ENCODE peak calls at places on chromosomes 4 and X, in eight cellular contexts. V is activated B cell treated with CpG ODN at 0.5 μM for 24 hours, S is right atrium auricular region, N is kidney, F is lower leg skin, Q is thyroid gland, Y is body of pancreas, U is neural progenitor cell. A is an unnamed sample.
A peak's percentile ranks its signal among the peaks of the same experiment; 100 is the strongest.

GRCh38 chrX:49725923-49726904 is 30.4 kb upstream of the PAGE1 start:
- DNase-seq in F (no peak), S (no peak), Q (no peak), U (no peak), Y (no peak), V (no peak), N (no peak), A (no peak)

GRCh38 chrX:54808109-54808604 is 612 bp downstream of the MAGED2 start:
- DNase-seq in Q (peak; percentile 70), U (peak; percentile 88), F (peak; percentile 53), N (peak; percentile 90), S (no peak), V (no peak), Y (peak; percentile 65), A (peak; percentile 34)

GRCh38 chr4:29908276-29908675 is 811.9 kb upstream of the PCDH7 start:
- DNase-seq in F (no peak), Y (no peak), Q (no peak), U (no peak), S (no peak), V (no peak), N (no peak), A (no peak)

GRCh38 chr4:81666491-81666890 is 194.8 kb upstream of the RASGEF1B start:
- DNase-seq in F (no peak), U (no peak), S (no peak), Y (no peak), V (no peak), N (no peak), Q (no peak), A (no peak)

GRCh38 chr4:128686810-128687209 is 122.7 kb upstream of the JADE1 start:
- DNase-seq in N (no peak), Y (no peak), S (no peak), U (no peak), Q (no peak), V (no peak), F (no peak), A (no peak)

GRCh38 chrX:72255445-72255844 is 16.6 kb upstream of the ERCC6L start:
- DNase-seq in Y (peak; percentile 57), Q (peak; percentile 78), F (no peak), U (peak; percentile 46), N (no peak), S (no peak), V (no peak), A (no peak)

GRCh38 chr4:175034986-175035705 is 117.0 kb downstream of the ADAM29 start:
- DNase-seq in N (no peak), Y (no peak), V (no peak), U (no peak), S (no peak), F (no peak), Q (no peak), A (no peak)

GRCh38 chr4:152634110-152634760 is 45.6 kb downstream of the TMEM154 start:
- DNase-seq in N (no peak), Q (no peak), U (no peak), Y (no peak), V (no peak), F (no peak), S (no peak), A (no peak)

GRCh38 chrX:45134775-45135174 is 65.9 kb downstream of the DIPK2B start:
- DNase-seq in V (no peak), F (no peak), N (no peak), Q (no peak), Y (no peak), S (no peak), U (no peak), A (no peak)

GRCh38 chr4:86720508-86721068 is 126.5 kb downstream of the PTPN13 start:
- DNase-seq in S (no peak), N (no peak), U (no peak), Q (no peak), V (no peak), Y (no peak), F (no peak), A (no peak)

GRCh38 chr4:141004844-141005243 is 128.4 kb downstream of the RNF150 start:
- DNase-seq in U (no peak), S (no peak), F (no peak), N (no peak), Q (no peak), V (no peak), Y (no peak), A (no peak)

GRCh38 chrX:153974003-153974725 is 1.6 kb downstream of the TMEM187 start:
- DNase-seq in F (no peak), V (no peak), U (no peak), S (no peak), N (peak; percentile 78), Y (peak; percentile 37), Q (no peak), A (no peak)

GRCh38 chr4:151117371-151117962 is 18.0 kb downstream of the RPS3A start:
- DNase-seq in Y (peak; percentile 77), S (no peak), N (no peak), Q (peak; percentile 55), U (peak; percentile 71), V (no peak), F (peak; percentile 58), A (no peak)

GRCh38 chrX:69762340-69762739 is 146.4 kb downstream of the EDA start:
- DNase-seq in Q (no peak), U (no peak), Y (no peak), V (no peak), F (no peak), S (no peak), N (no peak), A (no peak)

GRCh38 chr4:140156529-140157171 is 2.7 kb upstream of the MAML3 start:
- DNase-seq in Y (no peak), V (peak; percentile 22), F (no peak), S (no peak), Q (no peak), U (no peak), N (no peak), A (no peak)

GRCh38 chr4:184419976-184420375 is 54.4 kb downstream of the IRF2 start:
- DNase-seq in F (no peak), S (no peak), N (no peak), Y (no peak), Q (no peak), U (no peak), V (no peak), A (no peak)

GRCh38 chr4:46386570-46386969 is 3.4 kb downstream of the GABRA2 start:
- DNase-seq in Q (no peak), Y (no peak), F (no peak), S (no peak), U (peak; percentile 38), N (no peak), V (no peak), A (no peak)

GRCh38 chr4:54971474-54971950 is 153.9 kb downstream of the KDR start:
- DNase-seq in N (no peak), Q (no peak), U (peak; percentile 60), V (no peak), F (peak; percentile 21), Y (peak; percentile 7), S (no peak), A (no peak)

DNA sequence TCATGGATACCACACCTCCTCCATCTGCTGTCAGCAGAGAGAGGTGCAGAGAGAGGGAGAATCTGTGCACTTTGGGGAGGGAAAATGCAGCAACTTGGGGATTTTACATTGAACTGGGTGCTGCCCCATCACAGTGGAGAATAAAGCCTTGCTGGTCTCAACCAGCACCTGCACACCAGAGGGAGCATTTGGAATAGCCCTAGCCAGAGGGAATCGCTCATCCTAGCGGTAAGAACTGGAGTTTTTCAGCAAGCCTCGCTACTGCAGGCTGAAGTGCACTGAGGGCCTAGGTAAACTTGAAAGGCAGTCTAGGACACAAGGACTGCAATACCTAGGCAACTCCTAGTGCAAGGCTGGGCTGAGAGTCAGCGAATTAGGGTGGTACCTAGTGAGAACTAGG is 148.7 kb downstream of the KDR start:
- DNase-seq in V (no peak), Q (no peak), S (no peak), U (peak; percentile 42), F (no peak), N (no peak), Y (no peak), A (no peak)
- TF ChIP-seq CTCF in V (no peak), Q (no peak), S (no peak), U (peak; percentile 44), F (no peak), N (no peak), Y (no peak), A (no peak)

GRCh38 chr4:168674869-168675268 is 178.0 kb downstream of the PALLD start:
- DNase-seq in U (no peak), N (no peak), F (no peak), Q (no peak), V (no peak), S (no peak), Y (no peak), A (no peak)
- TF ChIP-seq CTCF in U (no peak), N (no peak), F (no peak), Q (no peak), V (no peak), S (no peak), Y (no peak), A (no peak)

DNA sequence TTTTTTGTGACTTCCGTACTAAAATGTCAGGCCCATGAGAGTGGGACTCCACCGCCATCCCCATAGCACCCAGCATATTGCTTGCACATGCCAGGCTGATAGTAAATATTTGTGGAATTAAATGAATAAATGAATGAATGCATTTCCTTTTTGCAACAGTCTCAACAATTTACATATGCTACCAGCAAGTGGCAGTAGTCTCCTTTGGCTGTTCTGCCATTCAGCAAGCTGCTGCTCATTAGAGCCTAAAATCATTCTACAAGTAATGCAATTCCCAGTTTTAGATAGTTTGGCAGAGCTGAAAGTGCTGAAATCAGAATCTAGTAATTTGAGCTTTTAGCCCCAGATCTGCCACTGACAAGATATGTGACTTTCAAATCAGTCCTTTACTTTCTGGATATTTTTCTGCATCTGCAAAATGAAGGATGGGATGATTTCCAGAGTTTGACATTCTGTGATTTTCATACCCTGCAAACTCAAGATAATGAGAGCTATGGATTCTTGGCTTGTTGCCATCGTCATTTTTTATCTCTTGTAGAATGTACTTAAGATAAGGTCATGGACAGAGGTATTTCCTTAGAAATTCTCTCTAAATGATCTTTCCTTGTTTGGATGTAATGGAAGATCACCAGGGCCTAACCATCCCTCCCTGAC is 35.7 kb upstream of the INTS6L start:
- DNase-seq in F (no peak), S (no peak), Y (peak; percentile 17), V (no peak), U (peak; percentile 31), N (no peak), Q (peak; percentile 5), A (no peak)
- TF ChIP-seq CTCF in F (no peak), S (no peak), Y (peak; percentile 61), V (no peak), U (peak; percentile 58), N (peak; percentile 54), Q (no peak), A (peak; percentile 61)

GRCh38 chr4:1730532-1731135 is 9.3 kb downstream of the TACC3 start:
- DNase-seq in S (no peak), U (no peak), Y (no peak), F (no peak), V (no peak), N (peak; percentile 69), Q (no peak), A (no peak)

GRCh38 chr4:1727117-1728031 is 6.1 kb downstream of the TACC3 start:
- DNase-seq in V (no peak), Y (peak; percentile 69), F (peak; percentile 75), N (peak; percentile 88), S (peak; percentile 82), Q (peak; percentile 51), U (no peak), A (no peak)

GRCh38 chr4:1725521-1725920 is 4.2 kb downstream of the TACC3 start:
- DNase-seq in S (no peak), F (no peak), Q (no peak), N (peak; percentile 67), V (no peak), U (no peak), Y (no peak), A (no peak)

GRCh38 chr4:1726146-1726934 is 5.0 kb downstream of the TACC3 start:
- DNase-seq in Q (peak; percentile 91), F (peak; percentile 88), S (peak; percentile 95), Y (peak; percentile 97), N (peak; percentile 93), V (peak; percentile 85), U (peak; percentile 91), A (peak; percentile 91)

GRCh38 chr4:1728061-1728980 is 7.0 kb downstream of the TACC3 start:
- DNase-seq in Q (no peak), U (no peak), V (no peak), N (peak; percentile 73), Y (peak; percentile 60), F (no peak), S (no peak), A (no peak)
- TF ChIP-seq CTCF in Q (no peak), U (no peak), V (no peak), N (no peak), Y (peak; percentile 19), F (no peak), S (no peak), A (no peak)

A was measured in natural killer cell.